ENCODE peak calls at places on chromosomes 7 and 10, in eight cellular contexts. N is AG04450; B is activated CD4-positive, alpha-beta T cell treated with anti-CD3 and anti-CD28 coated beads, Interleukin-2, amount 50 U/mL, for 1 hour; R is GM12865; L is NCI-H2171 treated with DMSO at 0.1 percent for 48 hours; U is HS-5; K is activated CD8-positive, alpha-beta memory T cell treated with anti-CD3 and anti-CD28 coated beads for 4 hours; D is neural crest cell. Y is an unnamed sample.

GRCh38 chr10:27911645-27912044 is 87.2 kb downstream of the ODAD2 start:
- DNase-seq in U (no peak), R (no peak), D (no peak), L (no peak), B (no peak), K (no peak), N (no peak), Y (no peak)

GRCh38 chr10:77550378-77550777 is 87.2 kb downstream of the KCNMA1 start:
- DNase-seq in R (no peak), U (no peak), B (no peak), K (no peak), D (no peak), N (no peak), L (peak; percentile 83), Y (no peak)

GRCh38 chr10:79440281-79440680 is 5.1 kb downstream of the ZCCHC24 start:
- DNase-seq in K (no peak), R (no peak), L (no peak), U (no peak), D (no peak), B (no peak), N (no peak), Y (no peak)

GRCh38 chr7:4878336-4879335 is 4.9 kb downstream of the RADIL start:
- DNase-seq in U (no peak), R (no peak), K (no peak), B (no peak), N (no peak), D (no peak), L (no peak), Y (no peak)

GRCh38 chr7:90262438-90262837 is 17.5 kb downstream of the CFAP69 start:
- DNase-seq in U (no peak), N (no peak), D (no peak), R (peak; percentile 17), K (no peak), B (no peak), L (peak; percentile 25), Y (no peak)

GRCh38 chr10:102633282-102633681 is 11.0 kb upstream of the TRIM8 start:
- DNase-seq in R (no peak), D (no peak), N (no peak), U (no peak), L (no peak), B (no peak), K (no peak), Y (no peak)

GRCh38 chr7:11434371-11434770 is 397.6 kb downstream of the THSD7A start:
- DNase-seq in D (no peak), B (no peak), L (no peak), U (no peak), K (no peak), R (no peak), N (no peak), Y (no peak)

GRCh38 chr10:60400366-60400765 is 10.7 kb upstream of the ANK3 start:
- DNase-seq in B (no peak), U (no peak), L (no peak), R (no peak), N (no peak), D (no peak), K (no peak), Y (no peak)

GRCh38 chr7:51295435-51296269 is 21.0 kb downstream of the COBL start:
- DNase-seq in N (no peak), D (no peak), R (no peak), U (no peak), K (no peak), B (no peak), L (no peak), Y (no peak)

GRCh38 chr7:2373124-2373556 is 18.5 kb downstream of the EIF3B start:
- DNase-seq in L (no peak), K (no peak), D (no peak), R (no peak), N (no peak), B (no peak), U (no peak), Y (no peak)

GRCh38 chr7:47693161-47693740 is 111.3 kb upstream of the TNS3 start:
- DNase-seq in B (no peak), R (no peak), U (peak; percentile 22), L (no peak), D (no peak), K (no peak), N (no peak), Y (no peak)

GRCh38 chr10:93553501-93554374 is 12.7 kb upstream of the FFAR4 start:
- DNase-seq in L (no peak), K (no peak), U (no peak), D (no peak), B (no peak), N (no peak), R (no peak), Y (no peak)

GRCh38 chr7:3643091-3643490 is 342.0 kb downstream of the SDK1 start:
- DNase-seq in L (no peak), N (no peak), K (no peak), B (no peak), R (no peak), D (no peak), U (no peak), Y (no peak)

GRCh38 chr7:142303650-142304049 is 45.8 kb upstream of the PRSS58 start:
- DNase-seq in N (no peak), L (peak; percentile 62), B (no peak), D (no peak), U (no peak), K (no peak), R (peak; percentile 20), Y (no peak)

GRCh38 chr10:9166770-9167169 is 1112.3 kb downstream of the GATA3 start:
- DNase-seq in D (no peak), R (no peak), U (no peak), L (no peak), B (no peak), K (no peak), N (no peak), Y (no peak)

GRCh38 chr10:61994404-61995031 is 93.0 kb downstream of the ARID5B start:
- DNase-seq in B (no peak), D (no peak), R (no peak), N (no peak), L (no peak), U (no peak), K (no peak), Y (no peak)

GRCh38 chr7:52500796-52501195 is 534.6 kb upstream of the POM121L12 start:
- DNase-seq in R (no peak), L (no peak), K (no peak), D (no peak), N (no peak), B (no peak), U (peak; percentile 11), Y (no peak)

GRCh38 chr7:75951506-75951905 is 36.6 kb downstream of the POR start:
- DNase-seq in U (no peak), N (peak; percentile 13), L (no peak), B (no peak), R (no peak), D (no peak), K (no peak), Y (no peak)

GRCh38 chr10:61682323-61682722 is 19.6 kb downstream of the CABCOCO1 start:
- DNase-seq in B (no peak), N (no peak), R (no peak), U (no peak), K (no peak), L (no peak), D (no peak), Y (no peak)

GRCh38 chr10:131858583-131859340 is 42.0 kb upstream of the PPP2R2D start:
- DNase-seq in U (no peak), D (no peak), N (no peak), K (no peak), B (no peak), R (no peak), L (no peak), Y (no peak)

GRCh38 chr7:52959878-52960660 is 75.4 kb upstream of the POM121L12 start:
- DNase-seq in K (no peak), D (no peak), U (no peak), L (no peak), R (no peak), B (no peak), N (no peak), Y (no peak)

GRCh38 chr7:38675500-38676106 is 44.4 kb upstream of the AMPH start:
- DNase-seq in N (no peak), U (no peak), B (no peak), L (no peak), D (no peak), K (no peak), R (no peak), Y (no peak)

GRCh38 chr10:103120977-103121735 is 71.9 kb downstream of the NT5C2 start:
- DNase-seq in K (no peak), D (no peak), U (no peak), R (no peak), B (no peak), L (no peak), N (no peak), Y (no peak)

GRCh38 chr10:125294109-125294508 is 133.7 kb upstream of the CTBP2 start:
- DNase-seq in B (no peak), D (no peak), K (no peak), U (no peak), R (no peak), L (no peak), N (no peak), Y (no peak)

GRCh38 chr10:92291921-92292860 is 1.2 kb downstream of the MARCHF5 start:
- DNase-seq in R (peak; percentile 84), D (peak; percentile 19), B (peak; percentile 38), K (no peak), L (peak; percentile 1), U (peak; percentile 34), N (no peak), Y (peak; percentile 9)

GRCh38 chr7:70530191-70530590 is 601.8 kb upstream of the GALNT17 start:
- DNase-seq in L (peak; percentile 79), U (no peak), B (no peak), R (no peak), N (no peak), D (no peak), K (no peak), Y (no peak)

GRCh38 chr10:22505923-22506685 is 160.8 kb downstream of the SPAG6 start:
- DNase-seq in D (no peak), B (no peak), L (no peak), U (no peak), K (peak; percentile 45), R (peak; percentile 34), N (no peak), Y (no peak)

GRCh38 chr10:131786756-131787605 is 113.8 kb upstream of the PPP2R2D start:
- DNase-seq in D (peak; percentile 61), B (peak; percentile 22), L (peak; percentile 6), U (peak; percentile 3), R (peak; percentile 37), N (no peak), K (no peak), Y (peak; percentile 10)

GRCh38 chr7:1947586-1948217 is 277.6 kb downstream of the ELFN1 start:
- DNase-seq in K (no peak), L (no peak), N (no peak), D (no peak), B (no peak), U (no peak), R (no peak), Y (no peak)

GRCh38 chr7:77667459-77668090 is 28.7 kb upstream of the RSBN1L start:
- DNase-seq in R (no peak), K (no peak), N (no peak), U (no peak), B (no peak), L (no peak), D (no peak), Y (no peak)

GRCh38 chr10:80146918-80147317 is 14.4 kb downstream of the PLAC9 start:
- DNase-seq in L (no peak), U (no peak), D (no peak), K (no peak), B (no peak), N (no peak), R (no peak), Y (no peak)

GRCh38 chr10:126119591-126119990 is 223.2 kb downstream of the FANK1 start:
- DNase-seq in U (no peak), L (no peak), B (no peak), R (no peak), K (no peak), N (no peak), D (no peak), Y (no peak)

GRCh38 chr7:96481831-96482230 is 159.9 kb upstream of the SLC25A13 start:
- DNase-seq in L (no peak), U (no peak), K (no peak), D (no peak), N (no peak), B (no peak), R (no peak), Y (no peak)

GRCh38 chr7:31099451-31100444 is 47.6 kb downstream of the ADCYAP1R1 start:
- DNase-seq in R (no peak), L (no peak), B (no peak), U (no peak), D (no peak), N (no peak), K (no peak), Y (no peak)

Y was measured in effector CD4-positive, alpha-beta T cell.